ENCODE peak calls at places on chromosomes 13 and 19, in ten cellular contexts. Z is tibial nerve, R is esophagus muscularis mucosa, X is ovary, W is K562, U is stomach, Y is upper lobe of left lung, L is sigmoid colon, B is SK-N-SH, T is A549. E is an unnamed sample.
A peak's percentile ranks its signal among the peaks of the same experiment; 100 is the strongest.

GRCh38 chr19:47741544-47742125 is 3.7 kb upstream of the NOP53 start:
- DNase-seq in Z (no peak), R (no peak), X (no peak), W (no peak), U (no peak), Y (no peak), L (no peak), B (no peak), T (no peak), E (no peak)

GRCh38 chr13:29621401-29621800 is 25.9 kb upstream of the SLC7A1 start:
- DNase-seq in Z (no peak), R (no peak), X (no peak), W (no peak), U (no peak), Y (no peak), L (no peak), B (no peak), T (no peak), E (no peak)

GRCh38 chr19:18672606-18673337 is 10.7 kb upstream of the CRTC1 start:
- DNase-seq in Z (no peak), R (no peak), X (no peak), W (no peak), U (peak; percentile 73), Y (no peak), L (no peak), B (no peak), T (peak; percentile 39), E (no peak)

GRCh38 chr19:5222821-5223321 is 117.7 kb downstream of the PTPRS start:
- DNase-seq in Z (no peak), R (no peak), X (no peak), W (no peak), U (no peak), Y (no peak), L (no peak), B (no peak), T (no peak), E (no peak)

GRCh38 chr13:36531746-36532486 is 99.6 kb downstream of the CCNA1 start:
- DNase-seq in Z (peak; percentile 16), R (peak; percentile 66), X (no peak), W (no peak), U (no peak), Y (peak; percentile 38), L (no peak), B (no peak), T (no peak), E (no peak)

GRCh38 chr13:100983111-100983510 is 308.5 kb upstream of the TMTC4 start:
- DNase-seq in Z (no peak), R (no peak), X (no peak), W (no peak), U (no peak), Y (no peak), L (no peak), B (no peak), T (no peak), E (no peak)

GRCh38 chr13:30832845-30833332 is 73.2 kb upstream of the MEDAG start:
- DNase-seq in Z (no peak), R (no peak), X (peak; percentile 56), W (peak; percentile 19), U (peak; percentile 88), Y (peak; percentile 66), L (no peak), B (peak; percentile 82), T (peak; percentile 42), E (no peak)

GRCh38 chr13:90414691-90415596 is 932.5 kb upstream of the MIR17HG start:
- DNase-seq in Z (no peak), R (no peak), X (no peak), W (no peak), U (no peak), Y (no peak), L (no peak), B (no peak), T (peak; percentile 20), E (no peak)

GRCh38 chr19:39265321-39265916 is 2.8 kb upstream of the IFNL2 start:
- DNase-seq in Z (no peak), R (no peak), X (no peak), W (no peak), U (no peak), Y (no peak), L (no peak), B (no peak), T (peak; percentile 39), E (peak; percentile 50)

GRCh38 chr13:46962286-46962941 is 65.6 kb upstream of the HTR2A start:
- DNase-seq in Z (no peak), R (no peak), X (no peak), W (peak; percentile 6), U (no peak), Y (no peak), L (no peak), B (no peak), T (no peak), E (no peak)

GRCh38 chr19:610801-611505 is 21.3 kb downstream of the HCN2 start:
- DNase-seq in Z (peak; percentile 61), R (no peak), X (no peak), W (peak; percentile 85), U (peak; percentile 38), Y (peak; percentile 23), L (no peak), B (peak; percentile 87), T (peak; percentile 58), E (no peak)

GRCh38 chr13:77386880-77387606 is 60.1 kb upstream of the MYCBP2 start:
- DNase-seq in Z (peak; percentile 69), R (no peak), X (no peak), W (no peak), U (no peak), Y (no peak), L (no peak), B (no peak), T (peak; percentile 28), E (peak; percentile 65)
- TF ChIP-seq EP300 in Z (no peak), R (no peak), X (no peak), W (no peak), U (no peak), Y (no peak), L (peak; percentile 6), B (no peak), T (no peak), E (no peak)

GRCh38 chr19:10736916-10737551 is 19.2 kb downstream of the DNM2 start:
- DNase-seq in Z (no peak), R (no peak), X (no peak), W (peak; percentile 63), U (no peak), Y (peak; percentile 84), L (no peak), B (no peak), T (no peak), E (no peak)
- TF ChIP-seq EP300 in Z (no peak), R (no peak), X (no peak), W (peak; percentile 45), U (no peak), Y (peak; percentile 87), L (no peak), B (no peak), T (no peak), E (no peak)

GRCh38 chr13:95924389-95924994 is 128.7 kb downstream of the UGGT2 start:
- DNase-seq in Z (no peak), R (no peak), X (no peak), W (no peak), U (no peak), Y (no peak), L (no peak), B (no peak), T (peak; percentile 61), E (no peak)

GRCh38 chr13:95918860-95919259 is 134.3 kb downstream of the UGGT2 start:
- DNase-seq in Z (no peak), R (no peak), X (no peak), W (no peak), U (no peak), Y (no peak), L (no peak), B (no peak), T (no peak), E (no peak)

GRCh38 chr13:95920485-95920884 is 132.7 kb downstream of the UGGT2 start:
- DNase-seq in Z (no peak), R (no peak), X (no peak), W (no peak), U (no peak), Y (no peak), L (no peak), B (no peak), T (no peak), E (no peak)

GRCh38 chr13:95926231-95926630 is 127.0 kb downstream of the UGGT2 start:
- DNase-seq in Z (no peak), R (no peak), X (no peak), W (no peak), U (no peak), Y (no peak), L (no peak), B (peak; percentile 19), T (no peak), E (no peak)

DNA sequence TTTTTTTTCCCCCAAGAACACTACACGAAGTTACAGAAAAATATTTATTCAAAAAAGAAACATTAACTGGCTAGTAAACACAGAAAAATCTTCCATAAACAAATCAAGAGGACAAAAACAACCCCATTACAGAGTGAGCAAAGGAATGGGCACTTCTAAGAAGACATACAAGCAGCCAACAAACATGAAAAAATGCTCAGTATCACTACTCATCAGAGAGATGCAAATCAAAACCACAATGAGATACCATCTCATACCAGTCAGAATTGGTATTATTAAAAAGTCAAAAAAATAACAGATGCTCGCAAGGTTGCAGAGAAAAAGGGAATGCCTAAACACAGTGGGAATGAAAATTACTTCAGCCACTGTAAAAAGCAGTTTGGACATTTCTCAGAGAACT is 131.7 kb downstream of the UGGT2 start:
- DNase-seq in Z (no peak), R (no peak), X (no peak), W (no peak), U (no peak), Y (no peak), L (no peak), B (no peak), T (no peak), E (no peak)
- TF ChIP-seq EP300 in Z (no peak), R (no peak), X (no peak), W (no peak), U (no peak), Y (no peak), L (no peak), B (no peak), T (no peak), E (no peak)

GRCh38 chr13:109318945-109319590 is 467.3 kb downstream of the IRS2 start:
- DNase-seq in Z (no peak), R (peak; percentile 79), X (no peak), W (no peak), U (no peak), Y (no peak), L (no peak), B (no peak), T (no peak), E (no peak)

GRCh38 chr13:109329175-109329574 is 457.2 kb downstream of the IRS2 start:
- DNase-seq in Z (no peak), R (peak; percentile 72), X (no peak), W (no peak), U (no peak), Y (no peak), L (no peak), B (no peak), T (no peak), E (no peak)

GRCh38 chr13:109326601-109327000 is 459.8 kb downstream of the IRS2 start:
- DNase-seq in Z (no peak), R (peak; percentile 89), X (no peak), W (no peak), U (no peak), Y (no peak), L (no peak), B (no peak), T (no peak), E (no peak)

DNA sequence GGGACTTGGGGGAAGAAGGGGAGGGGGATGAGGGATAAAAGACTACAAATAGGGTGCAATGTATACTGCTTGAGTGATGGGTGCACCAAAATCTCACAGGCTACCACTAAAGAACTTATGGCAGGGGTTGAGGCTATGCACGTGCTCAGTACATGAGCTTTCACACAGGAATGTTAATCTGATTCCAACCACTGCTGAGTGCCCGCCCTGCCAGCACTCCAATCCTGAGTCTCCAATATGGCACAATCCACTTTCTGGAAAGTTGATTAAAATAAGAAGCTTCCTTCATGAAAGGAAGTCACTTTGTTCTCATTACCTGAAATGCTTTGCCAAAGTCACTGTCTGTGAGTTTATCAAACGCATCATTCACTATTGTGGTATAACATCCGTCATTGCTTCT is 463.0 kb downstream of the IRS2 start:
- DNase-seq in Z (no peak), R (peak; percentile 60), X (no peak), W (no peak), U (no peak), Y (no peak), L (no peak), B (no peak), T (no peak), E (no peak)
- TF ChIP-seq EP300 in Z (no peak), R (no peak), X (no peak), W (no peak), U (no peak), Y (no peak), L (no peak), B (no peak), T (no peak), E (no peak)